ENCODE peak calls at places on chromosomes 6 and 20, in eight cellular contexts. H is left cardiac atrium; D is cardiac muscle cell; K is RPMI7951; S is lower lobe of right lung; V is activated CD4-positive, alpha-beta T cell treated with anti-CD3 and anti-CD28 coated beads, Interleukin-2, amount 50 U/mL, for 1 hour; T is NCI-H2029; B is left ventricle myocardium superior. G is an unnamed sample.

GRCh38 chr6:142692942-142693341 is 252.0 kb downstream of the HIVEP2 start:
- DNase-seq in K (peak), B (peak), D (peak), H (peak), V (peak), T (peak), S (peak), G (peak)

GRCh38 chr6:28142446-28142845 is 763 bp downstream of the ZKSCAN8 start:
- DNase-seq in D (peak), T (no peak), V (no peak), B (no peak), S (no peak), K (no peak), H (no peak), G (no peak)

GRCh38 chr20:17660667-17661066 is 21.4 kb downstream of the RRBP1 start:
- DNase-seq in H (peak), K (no peak), B (no peak), V (no peak), S (no peak), T (no peak), D (no peak), G (no peak)

GRCh38 chr20:2691663-2692035 is 931 bp upstream of the EBF4 start:
- DNase-seq in H (no peak), K (no peak), D (no peak), S (no peak), T (no peak), V (no peak), B (no peak), G (no peak)

GRCh38 chr6:151112130-151112529 is 127.6 kb upstream of the AKAP12 start:
- DNase-seq in V (no peak), B (no peak), H (no peak), K (no peak), S (no peak), D (no peak), T (no peak), G (no peak)

GRCh38 chr20:31719644-31720485 is 2.8 kb downstream of the BCL2L1 start:
- DNase-seq in H (no peak), B (no peak), T (peak), K (peak), V (no peak), S (no peak), D (no peak), G (peak)

GRCh38 chr6:165889636-165890403 is 226.8 kb upstream of the PDE10A start:
- DNase-seq in V (no peak), D (peak), T (no peak), K (peak), H (no peak), S (no peak), B (no peak), G (peak)

GRCh38 chr6:35445691-35446090 is 6.4 kb upstream of the FANCE start:
- DNase-seq in B (no peak), H (no peak), S (no peak), K (peak), D (peak), T (no peak), V (no peak), G (no peak)

GRCh38 chr20:44070139-44070900 is 116.7 kb downstream of the JPH2 start:
- DNase-seq in T (no peak), B (no peak), K (no peak), V (peak), H (no peak), D (no peak), S (no peak), G (no peak)

GRCh38 chr20:53034899-53035298 is 62.7 kb downstream of the TSHZ2 start:
- DNase-seq in T (no peak), H (no peak), S (no peak), B (no peak), V (peak), K (no peak), D (no peak), G (no peak)

GRCh38 chr6:143734641-143735063 is 56.9 kb downstream of the PHACTR2 start:
- DNase-seq in S (no peak), H (no peak), D (no peak), K (peak), B (no peak), V (no peak), T (peak), G (no peak)

GRCh38 chr20:49853640-49854039 is 41.0 kb downstream of the SLC9A8 start:
- DNase-seq in B (no peak), S (no peak), K (peak), D (peak), V (no peak), T (no peak), H (no peak), G (peak)

GRCh38 chr20:32702706-32703425 is 29.1 kb upstream of the C20orf203 start:
- DNase-seq in K (no peak), V (no peak), D (no peak), H (no peak), T (peak), S (no peak), B (no peak), G (peak)

GRCh38 chr20:34582911-34583310 is 24.4 kb downstream of the MAP1LC3A start:
- DNase-seq in S (no peak), B (no peak), H (no peak), D (no peak), T (no peak), K (peak), V (no peak), G (no peak)

GRCh38 chr20:24981750-24982149 is 10.8 kb downstream of the APMAP start:
- DNase-seq in D (no peak), T (no peak), S (peak), B (peak), K (no peak), V (no peak), H (no peak), G (no peak)

GRCh38 chr6:17938885-17939284 is 48.5 kb downstream of the KIF13A start:
- DNase-seq in S (no peak), H (no peak), K (peak), B (no peak), T (no peak), V (no peak), D (peak), G (no peak)

G was measured in WTC11.